ENCODE peak calls at places on chromosomes 1 and 21, in ten cellular contexts. T, H, L, F, I, J, W, R, O and U are unnamed samples.

GRCh38 chr1:33971913-33972312 is 108.0 kb downstream of the HMGB4 start:
- DNase-seq in H (no peak), F (no peak), I (no peak), R (no peak), L (no peak), J (no peak), O (no peak), T (no peak), W (no peak), U (no peak)

GRCh38 chr1:162732566-162733335 is 57.8 kb upstream of the HSD17B7 start:
- DNase-seq in W (no peak), L (no peak), O (no peak), F (no peak), H (no peak), T (no peak), R (no peak), I (no peak), J (peak), U (peak)

GRCh38 chr21:22871692-22872091 is 1873.5 kb downstream of the NCAM2 start:
- DNase-seq in H (no peak), T (no peak), I (no peak), L (no peak), J (no peak), R (no peak), O (no peak), F (no peak), W (no peak), U (no peak)

GRCh38 chr1:28775121-28775942 is 36.6 kb upstream of the OPRD1 start:
- DNase-seq in H (no peak), L (peak), J (peak), W (peak), I (peak), T (peak), R (peak), F (peak), O (peak), U (peak)

GRCh38 chr1:70358921-70359564 is 4.5 kb upstream of the ANKRD13C start:
- DNase-seq in O (no peak), H (peak), T (peak), I (no peak), W (no peak), L (no peak), R (peak), F (no peak), J (peak), U (no peak)

GRCh38 chr1:153532161-153532560 is 3.6 kb downstream of the S100A6 start:
- DNase-seq in F (peak), I (peak), T (no peak), O (peak), H (no peak), R (no peak), J (no peak), L (no peak), W (no peak), U (no peak)

GRCh38 chr1:47351305-47351704 is 17.7 kb downstream of the CMPK1 start:
- DNase-seq in W (no peak), O (no peak), I (no peak), J (peak), H (peak), L (no peak), F (no peak), T (peak), R (peak), U (peak)

GRCh38 chr21:17679002-17679600 is 66.4 kb upstream of the BTG3 start:
- DNase-seq in F (no peak), L (peak), H (peak), W (no peak), O (no peak), I (no peak), T (peak), J (peak), R (peak), U (peak)

GRCh38 chr1:212244441-212244840 is 40.8 kb upstream of the PPP2R5A start:
- DNase-seq in F (no peak), W (no peak), R (no peak), T (no peak), L (no peak), H (no peak), J (no peak), O (no peak), I (no peak), U (no peak)

GRCh38 chr1:33745942-33746341 is 117.9 kb upstream of the HMGB4 start:
- DNase-seq in I (no peak), W (no peak), O (no peak), T (no peak), J (no peak), L (no peak), H (no peak), F (no peak), R (no peak), U (no peak)

GRCh38 chr1:67856921-67857320 is 23.7 kb upstream of the GNG12 start:
- DNase-seq in J (no peak), L (no peak), F (no peak), H (no peak), O (no peak), T (no peak), W (no peak), R (no peak), I (no peak), U (no peak)

GRCh38 chr1:61968869-61969268 is 225.8 kb upstream of the L1TD1 start:
- DNase-seq in O (no peak), H (no peak), J (no peak), T (no peak), W (no peak), L (no peak), I (no peak), F (no peak), R (no peak), U (no peak)

GRCh38 chr1:46527474-46528296 is 23.8 kb downstream of the KNCN start:
- DNase-seq in W (peak), R (peak), F (peak), L (peak), O (peak), I (peak), H (peak), T (peak), J (peak), U (peak)

GRCh38 chr1:234608720-234609527 is 1.1 kb downstream of the IRF2BP2 start:
- DNase-seq in L (no peak), H (peak), I (peak), W (no peak), J (peak), R (no peak), F (peak), O (peak), T (peak), U (peak)

GRCh38 chr1:209434066-209434465 is 149.4 kb upstream of the CAMK1G start:
- DNase-seq in F (no peak), O (no peak), T (peak), R (peak), W (no peak), L (no peak), I (no peak), J (peak), H (peak), U (peak)

GRCh38 chr1:205298191-205298994 is 23.2 kb downstream of the NUAK2 start:
- DNase-seq in L (peak), F (peak), R (peak), J (peak), T (peak), W (no peak), O (no peak), I (no peak), H (peak), U (peak)